ENCODE peak calls at places on chromosomes 2 and 18, in six cellular contexts. Z is left lobe of liver, E is fibroblast of lung, I is posterior vena cava, C is H9, W is ovary. Q is an unnamed sample.

GRCh38 chr18:34783485-34783884 is 73.4 kb downstream of the DTNA start:
- DNase-seq in Z (no peak), E (peak), I (no peak), C (no peak), W (no peak), Q (no peak)

GRCh38 chr18:45619062-45619825 is 4.0 kb downstream of the SLC14A2 start:
- DNase-seq in Z (no peak), E (no peak), I (peak), C (no peak), W (no peak), Q (peak)

GRCh38 chr18:10139783-10140410 is 226.1 kb downstream of the VAPA start:
- DNase-seq in Z (no peak), E (peak), I (peak), C (no peak), W (no peak), Q (no peak)

GRCh38 chr2:38789689-38790088 is 11.7 kb downstream of the GEMIN6 start:
- DNase-seq in Z (no peak), E (no peak), I (peak), C (no peak), W (no peak), Q (no peak)

GRCh38 chr18:59910967-59911366 is 11.2 kb downstream of the PMAIP1 start:
- DNase-seq in Z (no peak), E (peak), I (no peak), C (no peak), W (no peak), Q (no peak)

GRCh38 chr2:149033716-149034115 is 4.8 kb upstream of the LYPD6B start:
- DNase-seq in Z (no peak), E (no peak), I (no peak), C (no peak), W (no peak), Q (no peak)

GRCh38 chr2:221572180-221572820 is at the start of gene EPHA4:
- DNase-seq in Z (peak), E (peak), I (peak), C (peak), W (peak), Q (peak)

GRCh38 chr2:224847961-224848850 is 132.0 kb upstream of the CCDC195 start:
- DNase-seq in Z (no peak), E (peak), I (peak), C (no peak), W (peak), Q (no peak)

GRCh38 chr2:1458432-1458831 is 45.2 kb downstream of the TPO start:
- DNase-seq in Z (no peak), E (no peak), I (no peak), C (no peak), W (no peak), Q (no peak)

GRCh38 chr2:171185941-171186340 is 25.2 kb upstream of the TLK1 start:
- DNase-seq in Z (no peak), E (peak), I (no peak), C (no peak), W (no peak), Q (no peak)

GRCh38 chr2:160493227-160494028 is at the start of gene RBMS1:
- DNase-seq in Z (peak), E (peak), I (peak), C (peak), W (peak), Q (peak)

GRCh38 chr2:63790491-63790890 is 51.2 kb upstream of the UGP2 start:
- DNase-seq in Z (no peak), E (peak), I (no peak), C (no peak), W (no peak), Q (no peak)

GRCh38 chr18:79684283-79684631 is 4.7 kb downstream of the CTDP1 start:
- DNase-seq in Z (no peak), E (no peak), I (no peak), C (no peak), W (no peak), Q (no peak)

GRCh38 chr18:60018801-60019462 is 119.1 kb downstream of the PMAIP1 start:
- DNase-seq in Z (no peak), E (peak), I (no peak), C (no peak), W (no peak), Q (no peak)

GRCh38 chr2:20171445-20171977 is 53.4 kb downstream of the SDC1 start:
- DNase-seq in Z (peak), E (no peak), I (no peak), C (peak), W (no peak), Q (no peak)

GRCh38 chr2:33015421-33016142 is 68.8 kb downstream of the LTBP1 start:
- DNase-seq in Z (peak), E (peak), I (no peak), C (no peak), W (no peak), Q (no peak)

GRCh38 chr18:59293317-59293716 is 20.1 kb upstream of the RAX start:
- DNase-seq in Z (no peak), E (no peak), I (no peak), C (no peak), W (no peak), Q (no peak)

GRCh38 chr2:102181376-102181775 is 5.4 kb upstream of the IL1RL2 start:
- DNase-seq in Z (no peak), E (no peak), I (no peak), C (no peak), W (no peak), Q (no peak)

GRCh38 chr2:103402944-103403343 is 641.1 kb downstream of the TMEM182 start:
- DNase-seq in Z (no peak), E (peak), I (no peak), C (no peak), W (no peak), Q (no peak)

GRCh38 chr18:7902399-7902839 is 335.3 kb downstream of the PTPRM start:
- DNase-seq in Z (no peak), E (peak), I (no peak), C (no peak), W (peak), Q (no peak)

GRCh38 chr2:225429718-225430117 is 30.2 kb downstream of the NYAP2 start:
- DNase-seq in Z (no peak), E (peak), I (peak), C (no peak), W (no peak), Q (no peak)

GRCh38 chr2:179758636-179759035 is 102.8 kb downstream of the ZNF385B start:
- DNase-seq in Z (no peak), E (no peak), I (no peak), C (no peak), W (no peak), Q (no peak)

GRCh38 chr18:13611616-13612110 is 114.7 kb downstream of the FAM210A start:
- DNase-seq in Z (no peak), E (peak), I (peak), C (peak), W (no peak), Q (peak)

GRCh38 chr18:10365021-10365420 is 89.4 kb upstream of the APCDD1 start:
- DNase-seq in Z (no peak), E (no peak), I (no peak), C (no peak), W (no peak), Q (no peak)

GRCh38 chr2:65658871-65659270 is 226.5 kb upstream of the SPRED2 start:
- DNase-seq in Z (no peak), E (peak), I (no peak), C (no peak), W (no peak), Q (no peak)